ENCODE peak calls at places on chromosomes 6 and 20, in seven cellular contexts. E is GM23338, U is HCT116, W is HepG2, O is Panc1, J is GM12878, X is A549. T is an unnamed sample.

GRCh38 chr20:17021481-17021880 is 205.4 kb upstream of the PCSK2 start:
- DNase-seq in E (no peak), O (no peak), J (no peak), W (no peak), U (no peak), X (no peak), T (no peak)

GRCh38 chr6:157272372-157272771 is 50.9 kb downstream of the TMEM242 start:
- DNase-seq in J (no peak), X (no peak), U (no peak), E (no peak), W (no peak), O (no peak), T (no peak)

GRCh38 chr20:32742322-32743236 is 688 bp downstream of the COMMD7 start:
- DNase-seq in J (no peak), E (peak; percentile 35), U (no peak), X (no peak), W (no peak), O (no peak), T (no peak)

GRCh38 chr6:3939964-3940363 is 90.8 kb downstream of the FAM50B start:
- DNase-seq in O (no peak), E (no peak), W (no peak), X (no peak), J (no peak), U (no peak), T (no peak)

GRCh38 chr6:5762561-5762968 is 244.2 kb downstream of the NRN1 start:
- DNase-seq in E (no peak), J (no peak), W (no peak), O (no peak), U (no peak), X (no peak), T (no peak)

GRCh38 chr6:168319279-168320051 is at the start of gene DACT2:
- DNase-seq in X (no peak), E (peak; percentile 67), J (no peak), U (no peak), O (no peak), W (no peak), T (no peak)

GRCh38 chr6:25447570-25447929 is 168.4 kb downstream of the CARMIL1 start:
- DNase-seq in W (no peak), O (no peak), E (no peak), J (no peak), X (no peak), U (no peak), T (no peak)

GRCh38 chr20:44166477-44166876 is 20.5 kb downstream of the JPH2 start:
- DNase-seq in W (no peak), E (no peak), U (no peak), J (no peak), O (no peak), X (peak; percentile 65), T (no peak)

GRCh38 chr6:163387317-163387716 is 27.2 kb upstream of the QKI start:
- DNase-seq in W (no peak), J (no peak), X (no peak), O (no peak), E (no peak), U (no peak), T (no peak)

GRCh38 chr6:109055771-109056235 is 38.8 kb downstream of the SESN1 start:
- DNase-seq in O (no peak), X (no peak), W (no peak), E (no peak), U (no peak), J (no peak), T (no peak)

GRCh38 chr20:47380481-47380880 is 24.0 kb upstream of the ZMYND8 start:
- DNase-seq in X (peak; percentile 42), J (no peak), W (no peak), E (no peak), U (no peak), O (no peak), T (no peak)

GRCh38 chr20:34794006-34794585 is 31.4 kb downstream of the NCOA6 start:
- DNase-seq in J (no peak), O (no peak), E (no peak), U (no peak), W (no peak), X (no peak), T (no peak)

GRCh38 chr6:24761851-24762250 is 12.9 kb upstream of the GMNN start:
- DNase-seq in X (no peak), W (no peak), J (no peak), U (no peak), O (no peak), E (no peak), T (no peak)

GRCh38 chr6:44660561-44661220 is 273.2 kb downstream of the CDC5L start:
- DNase-seq in U (no peak), J (no peak), E (no peak), X (no peak), O (no peak), W (no peak), T (no peak)

GRCh38 chr6:23183846-23184245 is 614.5 kb downstream of the HDGFL1 start:
- DNase-seq in O (no peak), E (no peak), J (no peak), U (no peak), X (no peak), W (no peak), T (no peak)

GRCh38 chr6:116476021-116476678 is 15.0 kb downstream of the CALHM6 start:
- DNase-seq in W (peak; percentile 27), X (no peak), O (no peak), U (no peak), E (no peak), J (peak; percentile 62), T (peak; percentile 84)

GRCh38 chr6:63615590-63615989 is 20.0 kb upstream of the PHF3 start:
- DNase-seq in J (no peak), O (no peak), X (no peak), W (no peak), U (no peak), E (no peak), T (no peak)

GRCh38 chr20:23361108-23361650 is 803 bp upstream of the GZF1 start:
- DNase-seq in W (peak; percentile 74), E (peak; percentile 23), X (peak; percentile 49), O (no peak), U (no peak), J (no peak), T (no peak)

GRCh38 chr20:2986466-2986865 is 57.0 kb upstream of the GNRH2 start:
- DNase-seq in X (no peak), J (no peak), O (no peak), W (no peak), U (no peak), E (no peak), T (peak; percentile 59)

GRCh38 chr6:22888147-22888831 is 318.9 kb downstream of the HDGFL1 start:
- DNase-seq in J (no peak), O (no peak), E (no peak), U (no peak), W (no peak), X (peak; percentile 25), T (no peak)

GRCh38 chr20:58308680-58309527 is 611 bp upstream of the RAB22A start:
- DNase-seq in E (peak; percentile 63), X (peak; percentile 53), U (no peak), O (no peak), W (no peak), J (no peak), T (no peak)

DNA sequence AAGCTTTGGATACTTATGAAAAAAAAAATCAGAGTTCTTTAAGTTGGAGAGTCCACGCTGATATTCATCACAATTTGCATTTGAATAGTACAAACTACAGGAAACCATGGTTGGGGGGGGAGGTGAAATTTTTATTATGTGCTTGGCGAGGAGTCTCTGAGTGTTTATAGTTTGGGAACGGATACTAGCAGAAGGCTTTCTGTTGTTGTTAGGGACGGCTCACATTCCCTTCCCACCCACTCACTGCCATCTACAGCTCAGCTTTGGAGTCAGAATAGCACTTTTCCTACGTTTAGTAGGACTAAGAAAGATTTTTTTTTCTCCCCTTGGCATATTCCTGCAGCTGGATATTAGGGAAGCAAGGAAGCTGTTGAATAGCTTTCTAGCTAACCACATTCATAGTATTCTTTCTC is 235.0 kb upstream of the ZNF217 start:
- DNase-seq in O (peak; percentile 67), U (peak; percentile 29), X (peak; percentile 84), W (no peak), J (no peak), E (peak; percentile 51), T (no peak)
- TF ChIP-seq REST in O (no peak), U (no peak), X (no peak), W (no peak), J (no peak), E (no peak), T (no peak)

GRCh38 chr6:122408697-122409458 is 9.4 kb downstream of the HSF2 start:
- DNase-seq in J (no peak), X (no peak), E (no peak), O (no peak), U (no peak), W (no peak), T (no peak)
- TF ChIP-seq REST in J (no peak), X (no peak), E (no peak), O (no peak), U (no peak), W (no peak), T (no peak)

GRCh38 chr6:150565945-150566344 is 33.7 kb upstream of the PLEKHG1 start:
- DNase-seq in E (no peak), O (no peak), J (no peak), U (no peak), X (no peak), W (no peak), T (no peak)

GRCh38 chr6:150560884-150561219 is 38.8 kb upstream of the PLEKHG1 start:
- DNase-seq in U (no peak), J (no peak), X (no peak), E (no peak), O (no peak), W (no peak), T (no peak)

GRCh38 chr6:150557043-150557599 is 42.6 kb upstream of the PLEKHG1 start:
- DNase-seq in U (no peak), J (no peak), E (no peak), X (no peak), W (no peak), O (no peak), T (no peak)

DNA sequence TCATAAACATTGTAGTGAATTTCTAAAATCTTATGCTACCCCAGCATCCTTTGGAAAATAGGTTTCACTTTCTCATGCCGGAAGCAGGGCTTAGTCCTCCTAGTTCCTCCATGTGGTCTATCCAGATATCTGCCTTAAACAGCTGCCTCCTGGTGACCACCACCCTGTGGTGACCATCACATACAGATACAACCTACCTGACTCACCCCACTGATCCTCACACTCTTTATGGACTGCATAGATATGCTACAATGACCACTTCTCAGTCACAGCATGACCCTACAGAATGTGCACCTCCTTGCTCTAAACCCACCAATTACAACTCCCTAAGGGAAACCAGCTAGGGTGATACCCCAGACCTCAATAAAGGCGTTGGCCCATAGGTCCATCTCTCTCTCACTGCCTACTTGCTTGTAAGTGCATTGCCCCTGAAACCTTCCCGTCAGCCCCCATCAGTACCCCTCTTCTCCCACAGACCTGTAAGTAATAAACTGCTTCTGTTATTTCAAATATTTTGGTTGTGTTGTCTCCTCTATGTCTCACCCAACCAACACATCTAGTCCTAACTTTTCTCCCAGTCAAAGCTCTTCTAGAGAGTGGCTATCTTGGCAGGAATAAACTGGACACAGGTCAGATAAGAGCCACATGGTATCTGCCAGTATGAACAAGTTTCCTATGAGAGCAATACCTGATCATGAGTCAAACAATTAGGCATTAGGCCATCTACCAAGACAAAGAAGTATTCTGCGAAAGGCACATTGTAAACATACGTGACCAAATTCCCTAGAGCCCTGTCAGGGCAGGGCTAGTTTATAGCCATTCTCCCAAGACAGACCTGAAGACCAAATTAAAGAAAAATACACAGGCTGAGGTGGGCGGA is 39.4 kb upstream of the PLEKHG1 start:
- DNase-seq in E (no peak), O (no peak), W (no peak), J (no peak), X (no peak), U (no peak), T (no peak)
- TF ChIP-seq REST in E (no peak), O (no peak), W (no peak), J (no peak), X (no peak), U (no peak), T (no peak)

GRCh38 chr6:10882654-10883053 is 813 bp upstream of the GCM2 start:
- DNase-seq in X (no peak), O (no peak), J (no peak), E (no peak), U (no peak), W (no peak), T (no peak)
- TF ChIP-seq REST in X (no peak), O (no peak), J (no peak), E (no peak), U (no peak), W (no peak), T (no peak)

T was measured in HL-60.